ENCODE peak calls at places on chromosomes 1 and 21, in nine cellular contexts. N is HCT116, D is endothelial cell, G is HFFc6, T is RWPE2, U is testis, I is bronchial epithelial cell, Q is NB4, Y is PC-9. B is an unnamed sample.

GRCh38 chr21:32545948-32546441 is 39.3 kb downstream of the TCP10L start:
- DNase-seq in Y (no peak), G (no peak), Q (no peak), I (peak), D (no peak), N (no peak), U (no peak), T (no peak), B (no peak)

GRCh38 chr1:93177991-93178390 is 2.2 kb downstream of the TMED5 start:
- DNase-seq in D (no peak), Y (no peak), G (peak), I (peak), N (no peak), Q (peak), T (no peak), U (no peak), B (no peak)

GRCh38 chr21:33383056-33383888 is 19.9 kb upstream of the IFNGR2 start:
- DNase-seq in Q (peak), N (peak), T (peak), Y (peak), U (peak), G (peak), D (no peak), I (peak), B (no peak)

GRCh38 chr21:42652527-42653491 is 612 bp upstream of the PDE9A start:
- DNase-seq in I (no peak), D (peak), Y (peak), U (peak), T (peak), G (no peak), Q (no peak), N (no peak), B (peak)

GRCh38 chr21:28738882-28739281 is 253.8 kb downstream of the LTN1 start:
- DNase-seq in G (no peak), D (no peak), N (no peak), U (no peak), Y (no peak), I (no peak), T (no peak), Q (no peak), B (no peak)

GRCh38 chr1:1927751-1928150 is 8.7 kb upstream of the TMEM52 start:
- DNase-seq in N (no peak), G (no peak), U (no peak), I (no peak), T (no peak), Q (no peak), D (no peak), Y (no peak), B (no peak)

GRCh38 chr1:85358702-85359438 is 82.4 kb upstream of the BCL10 start:
- DNase-seq in Q (no peak), Y (no peak), T (no peak), I (no peak), D (no peak), N (no peak), U (no peak), G (no peak), B (no peak)

GRCh38 chr1:220810179-220810653 is 23.5 kb downstream of the MTARC1 start:
- DNase-seq in N (peak), Q (peak), Y (peak), T (no peak), U (peak), G (peak), D (peak), I (peak), B (no peak)

GRCh38 chr1:181685216-181685615 is 201.9 kb downstream of the CACNA1E start:
- DNase-seq in D (no peak), N (no peak), Y (no peak), Q (no peak), U (no peak), T (no peak), I (no peak), G (no peak), B (no peak)

GRCh38 chr1:188715566-188715965 is 1762.1 kb downstream of the BRINP3 start:
- DNase-seq in U (no peak), N (peak), T (no peak), I (no peak), Q (no peak), G (no peak), D (no peak), Y (no peak), B (no peak)

GRCh38 chr1:151593651-151594625 is 17.9 kb upstream of the SNX27 start:
- DNase-seq in Y (peak), T (peak), D (peak), N (peak), U (peak), Q (peak), G (no peak), I (peak), B (no peak)

GRCh38 chr1:156571261-156571958 is 955 bp downstream of the IQGAP3 start:
- DNase-seq in G (peak), Y (peak), Q (peak), I (peak), T (no peak), D (no peak), N (no peak), U (no peak), B (no peak)

GRCh38 chr1:171484760-171485374 is 463 bp upstream of the PRRC2C start:
- DNase-seq in I (no peak), N (no peak), Y (no peak), Q (no peak), U (no peak), D (no peak), T (no peak), G (no peak), B (no peak)

GRCh38 chr1:39110325-39110851 is 84.2 kb downstream of the NDUFS5 start:
- DNase-seq in U (no peak), G (peak), D (no peak), N (no peak), Y (no peak), Q (no peak), T (no peak), I (peak), B (no peak)

GRCh38 chr1:35707253-35708178 is 11.2 kb downstream of the C1orf216 start:
- DNase-seq in G (no peak), N (no peak), T (no peak), I (no peak), Q (peak), U (peak), D (peak), Y (peak), B (peak)

GRCh38 chr1:234188454-234188792 is 184.8 kb upstream of the COA6 start:
- DNase-seq in U (peak), G (no peak), T (peak), I (peak), D (peak), Y (peak), N (peak), Q (peak), B (no peak)

GRCh38 chr1:69929278-69930057 is 275.9 kb downstream of the LRRC40 start:
- DNase-seq in Q (peak), T (no peak), D (no peak), N (no peak), Y (peak), I (peak), U (no peak), G (no peak), B (no peak)

GRCh38 chr21:28627691-28628090 is 365.0 kb downstream of the LTN1 start:
- DNase-seq in T (no peak), G (no peak), D (no peak), U (no peak), Y (no peak), Q (peak), N (no peak), I (no peak), B (no peak)

GRCh38 chr1:59232209-59232608 is 64.7 kb upstream of the FGGY start:
- DNase-seq in G (no peak), Q (no peak), U (no peak), T (no peak), N (no peak), I (peak), D (no peak), Y (no peak), B (no peak)

GRCh38 chr21:42093991-42094417 is 22.9 kb downstream of the UMODL1 start:
- DNase-seq in T (no peak), G (peak), U (no peak), I (peak), Q (no peak), D (no peak), Y (peak), N (no peak), B (no peak)

GRCh38 chr1:2466834-2467554 is 9.1 kb upstream of the PLCH2 start:
- DNase-seq in N (no peak), U (no peak), D (peak), Q (no peak), I (no peak), G (no peak), T (no peak), Y (no peak), B (no peak)

GRCh38 chr1:167135281-167135840 is 41.5 kb downstream of the STYXL2 start:
- DNase-seq in D (no peak), U (no peak), Y (no peak), I (no peak), Q (no peak), T (no peak), G (no peak), N (no peak), B (no peak)

GRCh38 chr1:204994086-204994862 is 48.7 kb upstream of the CNTN2 start:
- DNase-seq in Y (no peak), Q (no peak), N (no peak), D (no peak), T (no peak), G (no peak), I (no peak), U (no peak), B (no peak)

GRCh38 chr1:26286064-26286416 is 6.2 kb downstream of the SH3BGRL3 start:
- DNase-seq in T (no peak), D (no peak), G (no peak), I (no peak), N (no peak), Q (no peak), U (no peak), Y (no peak), B (no peak)
- TF ChIP-seq CTCF in T (no peak), D (no peak), G (no peak), I (no peak), N (no peak), Q (no peak), U (no peak), Y (no peak), B (no peak)

GRCh38 chr1:30683699-30684098 is 39.7 kb downstream of the MATN1 start:
- DNase-seq in T (peak), Y (no peak), D (no peak), Q (no peak), I (no peak), N (no peak), G (no peak), U (no peak), B (no peak)

GRCh38 chr1:30684259-30684658 is 39.1 kb downstream of the MATN1 start:
- DNase-seq in T (peak), I (no peak), N (no peak), G (no peak), U (no peak), D (no peak), Q (no peak), Y (no peak), B (peak)

GRCh38 chr1:30686236-30686635 is 37.1 kb downstream of the MATN1 start:
- DNase-seq in U (no peak), T (peak), G (no peak), Q (no peak), N (no peak), I (no peak), D (no peak), Y (no peak), B (no peak)

GRCh38 chr1:30685796-30686165 is 37.6 kb downstream of the MATN1 start:
- DNase-seq in Q (no peak), Y (no peak), I (no peak), N (no peak), T (peak), U (no peak), D (no peak), G (no peak), B (no peak)

DNA sequence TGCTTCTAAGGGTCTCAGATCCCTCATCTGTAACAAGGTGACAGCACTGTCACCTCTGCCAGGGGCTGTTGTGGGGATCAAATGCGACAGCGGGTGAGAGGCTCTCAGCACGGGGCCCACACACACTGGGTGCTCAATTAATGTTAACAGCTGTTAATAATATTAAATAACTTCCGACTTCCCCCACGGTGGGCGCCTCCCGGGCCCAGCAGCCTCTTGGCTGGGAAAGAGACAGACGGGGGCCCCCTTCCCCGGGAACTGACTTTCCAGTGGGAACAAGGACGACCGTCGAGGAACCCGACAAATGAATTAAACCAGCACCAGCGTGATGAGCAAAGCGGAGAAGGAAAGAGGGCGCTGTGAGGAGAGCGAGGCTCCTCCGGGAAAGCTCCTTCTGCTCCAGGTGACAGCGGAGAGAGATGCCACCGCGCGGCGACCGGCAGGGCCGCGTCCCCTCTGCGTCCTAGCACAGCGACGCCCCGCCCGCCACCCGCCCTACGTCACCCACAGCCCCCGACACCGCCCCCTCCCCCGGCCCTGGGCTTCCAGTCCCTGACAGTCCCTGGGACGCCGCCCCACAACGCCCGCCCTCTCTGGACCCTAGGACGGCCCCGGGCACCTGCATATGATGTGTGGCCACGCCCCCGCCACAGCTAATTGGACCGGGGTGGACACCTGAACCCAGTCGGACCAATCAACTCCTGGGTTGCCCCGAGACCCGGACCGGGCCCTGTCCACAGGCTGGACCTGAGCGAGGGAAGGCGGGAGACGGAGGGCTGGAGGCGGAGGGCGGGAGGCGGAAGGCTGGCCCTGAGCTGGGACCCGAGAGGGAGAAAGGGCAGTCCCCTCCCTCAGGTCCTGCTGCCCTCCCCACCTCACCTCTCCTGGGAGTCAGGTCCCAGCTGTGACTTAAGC is 38.2 kb downstream of the MATN1 start:
- DNase-seq in I (no peak), G (no peak), N (peak), D (peak), U (peak), T (peak), Y (peak), Q (no peak), B (peak)
- TF ChIP-seq CTCF in I (peak), G (no peak), N (peak), D (no peak), U (no peak), T (peak), Y (peak), Q (no peak), B (peak)

DNA sequence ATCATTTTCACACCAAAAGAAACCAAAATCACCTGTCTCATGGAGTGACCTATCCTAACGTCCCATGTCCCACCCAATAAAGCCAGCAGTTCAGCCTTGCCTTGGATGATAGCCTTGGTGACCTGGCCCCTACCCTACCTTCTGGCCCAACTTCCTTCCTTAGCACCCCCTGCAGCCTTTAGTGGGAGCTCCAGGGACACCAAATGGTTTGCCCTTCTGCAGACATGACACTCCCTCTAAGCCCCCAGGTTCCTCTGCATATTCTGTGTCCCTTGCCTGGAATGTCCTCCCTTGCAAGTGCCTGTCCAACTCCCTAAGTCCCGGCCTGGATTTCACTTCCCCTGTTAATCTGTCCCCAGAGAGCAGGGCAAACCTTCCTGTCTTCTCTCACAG is 2.2 kb downstream of the SLFNL1 start:
- DNase-seq in T (no peak), Q (peak), D (no peak), N (no peak), Y (no peak), U (no peak), G (no peak), I (no peak), B (no peak)
- TF ChIP-seq CTCF in T (no peak), Q (no peak), D (no peak), N (no peak), Y (no peak), U (no peak), G (no peak), I (no peak), B (no peak)

GRCh38 chr1:152870831-152871730 is 7.0 kb upstream of the SMCP start:
- DNase-seq in I (peak), Y (peak), U (peak), N (peak), D (peak), T (no peak), Q (peak), G (peak), B (no peak)
- TF ChIP-seq CTCF in I (peak), Y (peak), U (peak), N (peak), D (peak), T (peak), Q (peak), G (peak), B (peak)

DNA sequence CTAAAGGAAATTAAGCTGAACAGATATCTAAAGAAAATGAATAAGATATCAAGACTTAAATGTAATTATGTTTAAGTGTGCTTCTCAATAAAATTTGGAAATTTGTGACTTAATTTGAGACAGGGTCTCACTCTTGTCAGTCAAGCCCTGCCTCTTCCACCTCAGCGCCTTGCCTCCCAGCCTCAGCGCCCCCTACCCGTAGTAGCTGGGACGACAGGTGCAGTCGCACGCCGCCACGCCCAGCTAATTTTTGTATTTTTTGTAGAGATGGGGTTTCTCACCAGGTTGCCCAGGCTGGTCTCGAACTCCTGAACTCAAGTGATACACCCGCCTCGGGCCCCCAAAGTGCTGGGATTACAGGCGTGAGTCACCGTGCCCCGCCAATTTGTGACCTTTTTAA is 117.0 kb downstream of the CLEC20A start:
- DNase-seq in G (no peak), N (no peak), D (peak), Q (no peak), T (no peak), I (no peak), U (peak), Y (no peak), B (no peak)
- TF ChIP-seq CTCF in G (peak), N (no peak), D (peak), Q (no peak), T (no peak), I (no peak), U (no peak), Y (no peak), B (peak)

DNA sequence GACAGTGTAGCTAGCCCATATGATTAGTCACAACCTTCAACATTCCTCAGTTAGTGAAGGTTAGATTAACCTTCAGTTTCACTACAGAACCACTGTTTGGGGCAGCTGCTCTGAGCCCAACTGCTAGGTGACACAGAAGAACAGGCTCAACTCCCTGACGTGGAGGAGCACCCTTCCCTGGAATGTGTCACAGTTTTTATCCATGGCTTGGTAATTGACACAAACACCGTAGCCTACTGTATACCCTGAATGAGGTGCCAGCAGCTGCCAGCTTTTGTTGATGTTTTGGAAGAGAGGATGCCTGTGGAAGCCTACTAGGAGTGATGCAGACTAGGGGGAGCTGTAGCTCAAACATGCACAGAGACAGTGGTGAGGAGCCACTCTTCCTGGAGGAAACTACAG is 56.6 kb upstream of the CR2 start:
- DNase-seq in I (no peak), U (no peak), Y (no peak), G (no peak), N (no peak), T (no peak), Q (no peak), D (no peak), B (no peak)
- TF ChIP-seq CTCF in I (peak), U (no peak), Y (no peak), G (peak), N (peak), T (no peak), Q (no peak), D (no peak), B (no peak)

GRCh38 chr1:202199141-202199889 is 5.7 kb downstream of the LGR6 start:
- DNase-seq in I (no peak), D (no peak), T (no peak), U (no peak), N (no peak), G (no peak), Y (peak), Q (no peak), B (no peak)

GRCh38 chr1:202200669-202201068 is 7.1 kb downstream of the LGR6 start:
- DNase-seq in D (no peak), U (no peak), T (no peak), G (no peak), I (no peak), Q (no peak), Y (no peak), N (no peak), B (no peak)

GRCh38 chr1:202198360-202198711 is 4.7 kb downstream of the LGR6 start:
- DNase-seq in D (no peak), Q (no peak), I (no peak), Y (no peak), T (no peak), N (no peak), G (no peak), U (no peak), B (no peak)

GRCh38 chr1:202201266-202201665 is 7.7 kb downstream of the LGR6 start:
- DNase-seq in U (no peak), I (no peak), G (no peak), Y (no peak), N (no peak), Q (no peak), D (no peak), T (no peak), B (no peak)

GRCh38 chr1:202200112-202200548 is 6.5 kb downstream of the LGR6 start:
- DNase-seq in N (peak), I (peak), U (no peak), Y (peak), D (no peak), Q (no peak), G (no peak), T (peak), B (no peak)
- TF ChIP-seq CTCF in N (no peak), I (no peak), U (no peak), Y (no peak), D (no peak), Q (no peak), G (no peak), T (peak), B (peak)

DNA sequence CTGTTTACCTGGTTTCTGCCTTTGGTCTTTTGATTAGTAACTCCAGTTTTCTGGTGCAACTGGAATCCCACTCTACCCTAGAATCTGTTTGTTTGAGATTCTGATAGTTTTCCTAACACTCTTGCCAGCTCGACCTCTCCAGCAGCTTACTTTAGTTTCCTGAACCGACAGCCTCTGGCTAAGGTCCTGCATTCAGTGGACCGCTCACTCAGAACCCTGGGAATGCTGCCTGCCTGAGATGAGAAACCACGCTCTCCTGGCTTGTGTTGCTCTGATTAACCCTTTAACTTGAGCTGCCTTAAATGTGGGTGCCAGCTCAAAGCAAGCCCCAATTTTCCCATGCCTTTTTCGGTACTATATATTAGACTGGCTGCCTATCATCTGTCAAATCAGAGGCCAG is 45.3 kb upstream of the SIPA1L2 start:
- DNase-seq in I (no peak), T (no peak), Q (no peak), N (no peak), G (no peak), Y (no peak), D (no peak), U (no peak), B (no peak)
- TF ChIP-seq CTCF in I (no peak), T (no peak), Q (no peak), N (no peak), G (no peak), Y (no peak), D (no peak), U (no peak), B (no peak)

GRCh38 chr1:9942939-9943807 is at the start of the genes LZIC and NMNAT1:
- DNase-seq in G (peak), N (peak), T (peak), U (peak), Y (peak), Q (peak), D (peak), I (peak), B (peak)

GRCh38 chr1:9946315-9946714 is 3.0 kb downstream of the NMNAT1 start:
- DNase-seq in I (no peak), D (no peak), Y (no peak), G (no peak), Q (no peak), T (no peak), N (no peak), U (no peak), B (no peak)

GRCh38 chr1:9942399-9942938 is 722 bp downstream of the LZIC start:
- DNase-seq in N (no peak), D (peak), T (no peak), Y (no peak), U (peak), Q (peak), G (peak), I (peak), B (peak)
- TF ChIP-seq CTCF in N (peak), D (peak), T (peak), Y (peak), U (peak), Q (peak), G (peak), I (peak), B (peak)

B was measured in chondrocyte.